ENCODE peak calls at places on chromosome 11, in eight cellular contexts. E is PC-3, H is cardiac muscle cell, X is hepatocyte, B is stomach, D is adrenal gland, Y is keratinocyte, F is heart right ventricle. N is an unnamed sample.

GRCh38 chr11:117993988-117994741 is 8.0 kb downstream of the IL10RA start:
- DNase-seq in E (no peak), H (no peak), X (peak), B (no peak), D (peak), Y (no peak), F (no peak), N (no peak)

GRCh38 chr11:115500547-115501503 is 3.4 kb downstream of the CADM1 start:
- DNase-seq in E (no peak), H (no peak), X (no peak), B (no peak), D (no peak), Y (no peak), F (no peak), N (no peak)

GRCh38 chr11:83057721-83058120 is 14.0 kb downstream of the RAB30 start:
- DNase-seq in E (no peak), H (no peak), X (no peak), B (no peak), D (no peak), Y (no peak), F (no peak), N (no peak)

GRCh38 chr11:47538741-47539575 is 14.0 kb downstream of the CELF1 start:
- DNase-seq in E (no peak), H (no peak), X (peak), B (no peak), D (no peak), Y (no peak), F (no peak), N (no peak)

GRCh38 chr11:68989936-68990606 is 9.3 kb upstream of the MRGPRD start:
- DNase-seq in E (no peak), H (no peak), X (no peak), B (no peak), D (peak), Y (no peak), F (no peak), N (no peak)

GRCh38 chr11:17021550-17021949 is 7.3 kb upstream of the PLEKHA7 start:
- DNase-seq in E (no peak), H (no peak), X (no peak), B (no peak), D (no peak), Y (no peak), F (no peak), N (no peak)

GRCh38 chr11:120391297-120391696 is 55.1 kb downstream of the ARHGEF12 start:
- DNase-seq in E (no peak), H (peak), X (peak), B (no peak), D (no peak), Y (no peak), F (peak), N (no peak)

GRCh38 chr11:59183768-59184167 is 11.8 kb downstream of the DTX4 start:
- DNase-seq in E (no peak), H (peak), X (no peak), B (no peak), D (no peak), Y (no peak), F (no peak), N (no peak)

GRCh38 chr11:76696756-76697155 is 26.2 kb upstream of the LRRC32 start:
- DNase-seq in E (no peak), H (no peak), X (no peak), B (no peak), D (no peak), Y (no peak), F (no peak), N (no peak)

GRCh38 chr11:12680246-12680939 is 6.2 kb downstream of the TEAD1 start:
- DNase-seq in E (peak), H (peak), X (peak), B (peak), D (peak), Y (no peak), F (peak), N (no peak)

GRCh38 chr11:68447015-68447801 is 13.3 kb upstream of the PPP6R3 start:
- DNase-seq in E (peak), H (peak), X (peak), B (peak), D (peak), Y (no peak), F (peak), N (no peak)

GRCh38 chr11:2898366-2899079 is 12.9 kb upstream of the CDKN1C start:
- DNase-seq in E (peak), H (peak), X (peak), B (peak), D (peak), Y (no peak), F (peak), N (no peak)

GRCh38 chr11:7576671-7577225 is 62.9 kb downstream of the PPFIBP2 start:
- DNase-seq in E (no peak), H (peak), X (no peak), B (no peak), D (no peak), Y (no peak), F (peak), N (no peak)

GRCh38 chr11:58285483-58286040 is 17.5 kb upstream of the OR10W1 start:
- DNase-seq in E (peak), H (no peak), X (no peak), B (no peak), D (no peak), Y (no peak), F (no peak), N (no peak)

GRCh38 chr11:10818594-10818993 is 9.9 kb upstream of the EIF4G2 start:
- DNase-seq in E (peak), H (no peak), X (peak), B (no peak), D (no peak), Y (no peak), F (no peak), N (no peak)

GRCh38 chr11:134987223-134987768 is 575.3 kb upstream of the B3GAT1 start:
- DNase-seq in E (no peak), H (no peak), X (peak), B (no peak), D (no peak), Y (no peak), F (no peak), N (no peak)

GRCh38 chr11:131895865-131896264 is 525.5 kb downstream of the NTM start:
- DNase-seq in E (no peak), H (no peak), X (no peak), B (no peak), D (no peak), Y (no peak), F (no peak), N (no peak)

GRCh38 chr11:126257764-126258163 is 10.9 kb downstream of the SRPRA start:
- DNase-seq in E (no peak), H (peak), X (no peak), B (no peak), D (no peak), Y (no peak), F (no peak), N (no peak)

GRCh38 chr11:637333-637592 is 194 bp downstream of the DRD4 start:
- DNase-seq in E (no peak), H (no peak), X (no peak), B (no peak), D (no peak), Y (no peak), F (no peak), N (no peak)

GRCh38 chr11:637593-638507 is 781 bp downstream of the DRD4 start:
- DNase-seq in E (no peak), H (no peak), X (peak), B (no peak), D (no peak), Y (no peak), F (no peak), N (no peak)

GRCh38 chr11:635945-636510 is 1.0 kb upstream of the DRD4 start:
- DNase-seq in E (no peak), H (no peak), X (peak), B (no peak), D (no peak), Y (no peak), F (no peak), N (no peak)

GRCh38 chr11:638616-639323 is 1.7 kb downstream of the DRD4 start:
- DNase-seq in E (no peak), H (no peak), X (peak), B (no peak), D (no peak), Y (no peak), F (no peak), N (no peak)

GRCh38 chr11:636511-637332 is at the start of gene DRD4:
- DNase-seq in E (no peak), H (peak), X (peak), B (no peak), D (no peak), Y (no peak), F (no peak), N (no peak)
- H3K4me3 ChIP-seq in E (no peak), H (peak), X (no peak), B (peak), D (no peak), Y (no peak), F (peak), N (no peak)

GRCh38 chr11:61555051-61555969 is 25.6 kb downstream of the SYT7 start:
- DNase-seq in E (peak), H (no peak), X (peak), B (no peak), D (no peak), Y (no peak), F (no peak), N (no peak)
- TF ChIP-seq CTCF in E (peak), H (peak), X (peak), B (no peak), D (no peak), Y (no peak), F (no peak), N (peak)

DNA sequence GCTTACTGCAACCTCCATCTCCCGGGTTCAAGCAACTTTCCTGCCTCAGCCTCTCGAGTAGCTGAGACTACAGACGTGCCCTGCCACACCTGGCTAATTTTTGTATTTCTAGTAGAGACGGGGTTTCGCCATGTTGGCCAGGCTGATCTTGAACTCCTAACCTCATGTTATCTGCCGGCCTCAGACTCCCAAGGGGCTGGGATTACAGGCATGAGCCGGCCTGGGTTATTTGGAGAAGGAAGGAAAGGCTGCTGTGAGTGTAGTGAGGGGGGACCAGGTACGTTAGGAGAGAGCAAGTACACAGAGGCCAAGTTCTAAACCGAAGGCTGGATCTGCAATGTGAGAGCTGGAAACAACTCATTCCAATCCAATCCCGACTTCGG is 453 bp downstream of the BATF2 start:
- DNase-seq in E (no peak), H (no peak), X (no peak), B (no peak), D (no peak), Y (no peak), F (no peak), N (no peak)
- H3K4me3 ChIP-seq in E (no peak), H (no peak), X (no peak), B (peak), D (peak), Y (no peak), F (peak), N (no peak)

DNA sequence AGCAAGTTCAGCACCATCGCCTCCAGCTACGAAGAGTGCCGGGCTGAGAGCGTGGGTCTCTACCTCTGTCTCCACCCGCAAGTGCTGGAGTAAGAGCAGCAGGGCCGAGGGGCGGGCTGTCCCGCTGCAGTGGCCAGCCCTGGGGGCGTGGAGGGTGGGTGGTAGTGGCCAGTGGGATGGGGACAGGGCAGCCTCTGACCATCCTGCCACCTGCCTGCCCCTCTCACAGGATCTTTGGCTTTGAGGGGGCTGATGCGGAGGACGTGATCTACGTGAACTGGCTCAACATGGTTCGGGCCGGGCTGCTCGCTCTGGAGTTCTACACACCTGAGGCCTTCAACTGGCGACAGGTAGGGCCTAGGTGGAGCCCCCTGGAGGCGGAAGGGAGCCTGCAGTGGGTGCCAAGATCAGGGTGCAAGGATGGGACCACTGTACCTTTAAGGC is 15.0 kb upstream of the BBS1 start:
- DNase-seq in E (peak), H (no peak), X (no peak), B (no peak), D (no peak), Y (no peak), F (no peak), N (no peak)
- TF ChIP-seq CTCF in E (peak), H (peak), X (no peak), B (no peak), D (no peak), Y (peak), F (no peak), N (no peak)

GRCh38 chr11:63918576-63919171 is 1.7 kb upstream of the RCOR2 start:
- DNase-seq in E (no peak), H (peak), X (peak), B (no peak), D (no peak), Y (no peak), F (peak), N (no peak)
- H3K4me3 ChIP-seq in E (no peak), H (peak), X (no peak), B (peak), D (no peak), Y (no peak), F (peak), N (no peak)

GRCh38 chr11:113874920-113875413 is 405 bp downstream of the USP28 start:
- DNase-seq in E (peak), H (no peak), X (no peak), B (no peak), D (no peak), Y (no peak), F (no peak), N (no peak)
- TF ChIP-seq CTCF in E (no peak), H (no peak), X (no peak), B (no peak), D (no peak), Y (no peak), F (peak), N (no peak)

GRCh38 chr11:704799-705645 is 1.0 kb upstream of the EPS8L2 start:
- DNase-seq in E (peak), H (no peak), X (peak), B (peak), D (no peak), Y (no peak), F (no peak), N (peak)
- H3K4me3 ChIP-seq in E (peak), H (no peak), X (peak), B (peak), D (no peak), Y (peak), F (no peak), N (peak)

GRCh38 chr11:75351541-75352416 is at the start of gene ARRB1:
- DNase-seq in E (peak), H (peak), X (peak), B (peak), D (peak), Y (no peak), F (peak), N (no peak)
- TF ChIP-seq CTCF in E (no peak), H (no peak), X (peak), B (no peak), D (no peak), Y (peak), F (peak), N (no peak)

DNA sequence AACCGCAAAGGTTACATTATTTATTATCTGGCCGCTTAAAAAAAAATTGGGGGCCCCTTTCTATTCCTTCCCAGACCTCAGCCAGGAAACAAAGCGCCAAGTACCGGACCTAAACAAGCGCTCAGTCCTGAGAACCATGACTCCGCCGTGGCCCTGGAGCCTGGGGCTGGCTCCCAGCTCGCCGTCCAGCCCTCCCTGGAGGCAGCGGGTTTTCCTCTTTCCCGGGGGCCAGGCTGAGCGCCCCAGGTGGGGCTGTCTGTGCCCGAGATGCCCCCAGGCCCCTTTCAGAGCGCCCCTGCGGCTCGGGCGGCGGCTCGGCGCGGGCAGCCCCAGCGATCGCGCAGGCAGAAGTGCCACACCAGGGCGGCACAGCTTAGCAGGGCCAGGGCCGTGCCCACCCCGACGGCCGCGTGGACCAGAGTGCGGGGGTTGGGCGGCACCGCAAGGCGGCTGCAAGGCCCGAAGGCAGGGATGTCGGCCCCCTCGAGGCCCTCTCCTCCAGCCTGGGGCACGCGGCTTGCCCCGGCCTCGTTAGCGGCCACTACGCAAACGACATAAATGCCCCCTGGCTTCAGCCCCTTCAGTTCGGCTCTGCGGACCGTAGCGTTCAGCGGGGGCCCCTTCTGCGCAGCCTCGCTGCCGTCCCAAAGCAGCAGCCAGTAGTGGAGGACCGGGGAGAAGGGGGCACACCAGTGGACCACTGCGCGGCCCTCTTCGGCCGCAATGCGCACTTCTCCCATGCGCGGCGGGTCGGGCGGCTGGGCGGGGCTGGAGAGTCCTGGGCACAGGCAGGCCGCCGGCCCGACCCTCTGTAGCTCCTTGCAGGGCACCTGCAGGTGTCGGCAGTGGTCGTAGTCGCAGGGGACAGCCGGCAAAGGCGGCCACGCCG is 1.6 kb downstream of the LRRN4CL start:
- DNase-seq in E (no peak), H (no peak), X (no peak), B (no peak), D (no peak), Y (no peak), F (no peak), N (no peak)
- H3K4me3 ChIP-seq in E (no peak), H (no peak), X (no peak), B (peak), D (no peak), Y (no peak), F (peak), N (no peak)